ENCODE peak calls at places on chromosomes 2 and 18, in ten cellular contexts. T is mesothelial cell of epicardium; J is stimulated activated CD4-positive, alpha-beta T cell treated with anti-CD3 and anti-CD28 coated beads, Interleukin-15, amount 100 ng/mL, for 1 hour; X is EH; M is activated naive CD4-positive, alpha-beta T cell; H is choroid plexus epithelial cell; N is NCI-H460; S is NCI-H1694; W is hepatic stellate cell; I is HS-27A. D is an unnamed sample.

GRCh38 chr2:147098946-147099345 is 745.9 kb upstream of the ACVR2A start:
- DNase-seq in T (no peak), J (no peak), X (no peak), M (no peak), H (no peak), N (no peak), S (no peak), W (no peak), I (no peak), D (no peak)

GRCh38 chr2:226583715-226584114 is 215.9 kb downstream of the IRS1 start:
- DNase-seq in T (no peak), J (no peak), X (peak), M (no peak), H (peak), N (peak), S (no peak), W (peak), I (peak), D (peak)

GRCh38 chr2:215022418-215022817 is 116.0 kb downstream of the ABCA12 start:
- DNase-seq in T (no peak), J (no peak), X (peak), M (no peak), H (peak), N (no peak), S (no peak), W (peak), I (no peak), D (peak)

GRCh38 chr2:240166761-240167587 is 26.5 kb upstream of the OTOS start:
- DNase-seq in T (no peak), J (no peak), X (no peak), M (no peak), H (no peak), N (no peak), S (no peak), W (no peak), I (no peak), D (no peak)

GRCh38 chr2:88810488-88810887 is 119.0 kb downstream of the RPIA start:
- DNase-seq in T (no peak), J (no peak), X (no peak), M (no peak), H (no peak), N (no peak), S (no peak), W (no peak), I (no peak), D (no peak)

GRCh38 chr2:233311241-233311926 is 3.8 kb downstream of the SAG start:
- DNase-seq in T (no peak), J (no peak), X (no peak), M (no peak), H (no peak), N (no peak), S (no peak), W (no peak), I (no peak), D (no peak)

GRCh38 chr18:48803951-48804855 is 146.6 kb downstream of the SMAD7 start:
- DNase-seq in T (no peak), J (no peak), X (no peak), M (no peak), H (no peak), N (no peak), S (no peak), W (no peak), I (no peak), D (no peak)

GRCh38 chr2:188272121-188272520 is 19.6 kb upstream of the GULP1 start:
- DNase-seq in T (no peak), J (no peak), X (no peak), M (no peak), H (peak), N (no peak), S (no peak), W (no peak), I (no peak), D (no peak)

GRCh38 chr18:50011813-50012445 is 183.0 kb downstream of the MYO5B start:
- DNase-seq in T (no peak), J (no peak), X (peak), M (no peak), H (peak), N (no peak), S (no peak), W (peak), I (peak), D (peak)

GRCh38 chr2:134411279-134411827 is 157.5 kb downstream of the MGAT5 start:
- DNase-seq in T (no peak), J (no peak), X (no peak), M (no peak), H (no peak), N (no peak), S (peak), W (no peak), I (no peak), D (no peak)